ENCODE peak calls at places on chromosomes 16 and 17, in six cellular contexts. G, M, Q, F, H and S are unnamed samples.
A peak's percentile ranks its signal among the peaks of the same experiment; 100 is the strongest.

GRCh38 chr17:4509923-4510614 is 11.4 kb downstream of the SPNS2 start:
- DNase-seq in G (no peak), M (no peak), Q (no peak), F (no peak), H (no peak), S (no peak)

GRCh38 chr17:44012874-44013273 is 1.9 kb downstream of the TMEM101 start:
- DNase-seq in G (no peak), M (no peak), Q (no peak), F (no peak), H (no peak), S (no peak)

GRCh38 chr16:56747486-56748045 is 17.6 kb downstream of the NUP93 start:
- DNase-seq in G (no peak), M (no peak), Q (no peak), F (no peak), H (no peak), S (no peak)

GRCh38 chr16:73047536-73048291 is at the start of gene ZFHX3:
- DNase-seq in G (no peak), M (peak; percentile 79), Q (peak; percentile 55), F (peak; percentile 73), H (peak; percentile 62), S (peak; percentile 65)

GRCh38 chr17:17114592-17115225 is 72.5 kb downstream of the MPRIP start:
- DNase-seq in G (no peak), M (no peak), Q (no peak), F (no peak), H (no peak), S (peak; percentile 39)

GRCh38 chr17:76844846-76845245 is 23.4 kb upstream of the MGAT5B start:
- DNase-seq in G (no peak), M (no peak), Q (no peak), F (no peak), H (no peak), S (no peak)

GRCh38 chr16:85227924-85228462 is 115.7 kb upstream of the CIBAR2 start:
- DNase-seq in G (no peak), M (no peak), Q (no peak), F (no peak), H (no peak), S (no peak)

GRCh38 chr16:24701521-24701951 is 27.9 kb upstream of the TNRC6A start:
- DNase-seq in G (no peak), M (no peak), Q (no peak), F (peak; percentile 48), H (no peak), S (no peak)

GRCh38 chr17:38674013-38674748 is 576 bp downstream of the EPOP start:
- DNase-seq in G (no peak), M (peak; percentile 22), Q (no peak), F (peak; percentile 51), H (no peak), S (no peak)

GRCh38 chr16:67464565-67464964 is 16.4 kb downstream of the ATP6V0D1 start:
- DNase-seq in G (no peak), M (no peak), Q (no peak), F (no peak), H (no peak), S (peak; percentile 55)

GRCh38 chr16:68733570-68733969 is 3.5 kb upstream of the CDH1 start:
- DNase-seq in G (no peak), M (no peak), Q (no peak), F (no peak), H (no peak), S (no peak)

GRCh38 chr16:55115506-55115905 is 184.8 kb downstream of the IRX5 start:
- DNase-seq in G (no peak), M (no peak), Q (no peak), F (no peak), H (no peak), S (no peak)

GRCh38 chr17:76449126-76449525 is 3.8 kb downstream of the UBE2O start:
- DNase-seq in G (no peak), M (no peak), Q (no peak), F (no peak), H (no peak), S (no peak)